ENCODE peak calls at places on chromosomes 13 and 19, in ten cellular contexts. C, A, V, Q, R, E, I, N, W and X are unnamed samples.

GRCh38 chr13:51134763-51135365 is 23.8 kb upstream of the C13orf42 start:
- DNase-seq in C (no peak), A (no peak), V (no peak), Q (no peak), R (no peak), E (no peak), I (no peak), N (no peak), W (no peak), X (no peak)

GRCh38 chr19:47111081-47111589 is 2.4 kb downstream of the ZC3H4 start:
- DNase-seq in C (peak), A (no peak), V (peak), Q (no peak), R (no peak), E (peak), I (no peak), N (no peak), W (peak), X (no peak)

GRCh38 chr19:34274827-34275625 is 20.7 kb downstream of the GARRE1 start:
- DNase-seq in C (no peak), A (no peak), V (no peak), Q (peak), R (peak), E (no peak), I (peak), N (no peak), W (no peak), X (no peak)

GRCh38 chr19:5694167-5694951 is 4.3 kb downstream of the RPL36 start:
- DNase-seq in C (no peak), A (no peak), V (no peak), Q (no peak), R (no peak), E (no peak), I (no peak), N (no peak), W (no peak), X (no peak)

GRCh38 chr19:315811-316210 is 24.6 kb upstream of the PLPP2 start:
- DNase-seq in C (no peak), A (no peak), V (no peak), Q (no peak), R (no peak), E (no peak), I (no peak), N (no peak), W (no peak), X (no peak)

GRCh38 chr13:102757006-102757405 is 16.6 kb downstream of the TEX30 start:
- DNase-seq in C (no peak), A (no peak), V (no peak), Q (no peak), R (no peak), E (no peak), I (no peak), N (no peak), W (no peak), X (no peak)

GRCh38 chr13:24500977-24501376 is 11.6 kb downstream of the PARP4 start:
- DNase-seq in C (no peak), A (no peak), V (no peak), Q (peak), R (peak), E (no peak), I (no peak), N (no peak), W (no peak), X (no peak)

GRCh38 chr13:110030394-110030928 is 244.1 kb upstream of the IRS2 start:
- DNase-seq in C (no peak), A (no peak), V (no peak), Q (no peak), R (no peak), E (no peak), I (no peak), N (no peak), W (no peak), X (no peak)

GRCh38 chr13:20716951-20717350 is 13.5 kb downstream of the IL17D start:
- DNase-seq in C (no peak), A (no peak), V (peak), Q (no peak), R (no peak), E (no peak), I (no peak), N (no peak), W (no peak), X (peak)

GRCh38 chr13:103044054-103044453 is 22.2 kb downstream of the SLC10A2 start:
- DNase-seq in C (no peak), A (no peak), V (no peak), Q (no peak), R (no peak), E (no peak), I (no peak), N (no peak), W (no peak), X (no peak)

GRCh38 chr13:67023088-67023893 is 206.8 kb downstream of the PCDH9 start:
- DNase-seq in C (no peak), A (no peak), V (no peak), Q (peak), R (peak), E (no peak), I (peak), N (no peak), W (peak), X (no peak)

GRCh38 chr19:6047741-6048231 is 62.5 kb downstream of the RFX2 start:
- DNase-seq in C (no peak), A (peak), V (no peak), Q (peak), R (peak), E (no peak), I (no peak), N (no peak), W (peak), X (no peak)

GRCh38 chr13:42258747-42259146 is 13.2 kb upstream of the AKAP11 start:
- DNase-seq in C (no peak), A (no peak), V (no peak), Q (no peak), R (no peak), E (no peak), I (no peak), N (no peak), W (no peak), X (no peak)

GRCh38 chr13:29509999-29510586 is 85.4 kb downstream of the SLC7A1 start:
- DNase-seq in C (no peak), A (no peak), V (no peak), Q (peak), R (no peak), E (no peak), I (no peak), N (no peak), W (no peak), X (no peak)

GRCh38 chr13:29507356-29507755 is 88.1 kb downstream of the SLC7A1 start:
- DNase-seq in C (peak), A (no peak), V (peak), Q (peak), R (no peak), E (no peak), I (no peak), N (no peak), W (no peak), X (no peak)

GRCh38 chr13:29505950-29506349 is 89.5 kb downstream of the SLC7A1 start:
- DNase-seq in C (no peak), A (no peak), V (peak), Q (no peak), R (no peak), E (no peak), I (no peak), N (no peak), W (no peak), X (no peak)

GRCh38 chr13:29508874-29509249 is 86.6 kb downstream of the SLC7A1 start:
- DNase-seq in C (peak), A (no peak), V (no peak), Q (no peak), R (no peak), E (no peak), I (no peak), N (no peak), W (no peak), X (no peak)

GRCh38 chr13:29508130-29508873 is 87.2 kb downstream of the SLC7A1 start:
- DNase-seq in C (peak), A (peak), V (peak), Q (peak), R (peak), E (peak), I (peak), N (peak), W (peak), X (peak)
- TF ChIP-seq CTCF in C (peak), A (peak), V (peak), Q (peak), R (peak), E (peak), I (peak), N (peak), W (peak), X (peak)

GRCh38 chr13:31175847-31176536 is 14.3 kb upstream of the HSPH1 start:
- DNase-seq in C (no peak), A (no peak), V (no peak), Q (peak), R (no peak), E (no peak), I (no peak), N (no peak), W (no peak), X (peak)
- TF ChIP-seq CTCF in C (no peak), A (no peak), V (peak), Q (no peak), R (no peak), E (no peak), I (no peak), N (no peak), W (no peak), X (no peak)

GRCh38 chr19:38385057-38385803 is 2.6 kb downstream of the GGN start:
- DNase-seq in C (no peak), A (no peak), V (no peak), Q (no peak), R (no peak), E (no peak), I (no peak), N (no peak), W (no peak), X (no peak)
- TF ChIP-seq CTCF in C (no peak), A (no peak), V (no peak), Q (no peak), R (peak), E (no peak), I (no peak), N (no peak), W (no peak), X (no peak)

GRCh38 chr19:11984986-11985385 is 20.1 kb downstream of the ZNF763 start:
- DNase-seq in C (no peak), A (no peak), V (no peak), Q (no peak), R (no peak), E (no peak), I (no peak), N (no peak), W (no peak), X (no peak)
- TF ChIP-seq CTCF in C (no peak), A (no peak), V (no peak), Q (no peak), R (peak), E (no peak), I (peak), N (no peak), W (no peak), X (no peak)

GRCh38 chr19:43662487-43662886 is 7.5 kb downstream of the PLAUR start:
- DNase-seq in C (no peak), A (no peak), V (no peak), Q (peak), R (peak), E (no peak), I (no peak), N (no peak), W (no peak), X (no peak)
- TF ChIP-seq CTCF in C (no peak), A (peak), V (no peak), Q (peak), R (peak), E (peak), I (peak), N (no peak), W (no peak), X (no peak)

DNA sequence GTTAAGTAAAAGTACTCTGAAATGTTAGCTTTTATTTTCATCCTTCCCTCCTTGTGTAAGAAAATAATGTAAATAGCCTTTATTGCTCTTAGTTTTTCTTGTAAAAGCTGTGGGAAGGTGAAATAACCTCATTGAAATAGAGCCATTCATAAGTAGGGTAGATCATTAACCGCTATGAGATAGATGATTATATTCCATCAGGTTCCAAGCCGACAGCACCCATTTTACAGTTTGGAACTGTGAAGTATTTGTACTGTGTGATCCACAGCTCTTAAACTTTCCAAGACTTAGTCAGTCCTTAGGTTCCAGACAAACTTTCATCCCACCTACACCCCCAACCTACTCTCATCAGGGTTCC is 216.5 kb downstream of the TSHZ3 start:
- DNase-seq in C (no peak), A (no peak), V (no peak), Q (no peak), R (no peak), E (no peak), I (no peak), N (no peak), W (no peak), X (no peak)
- TF ChIP-seq CTCF in C (no peak), A (no peak), V (no peak), Q (no peak), R (no peak), E (no peak), I (no peak), N (no peak), W (no peak), X (no peak)

GRCh38 chr13:33606692-33607091 is 211.3 kb upstream of the RFC3 start:
- DNase-seq in C (no peak), A (no peak), V (no peak), Q (no peak), R (peak), E (no peak), I (no peak), N (no peak), W (no peak), X (no peak)
- TF ChIP-seq CTCF in C (no peak), A (no peak), V (no peak), Q (no peak), R (peak), E (no peak), I (no peak), N (no peak), W (no peak), X (no peak)

GRCh38 chr19:1379961-1380489 is 3.7 kb upstream of the NDUFS7 start:
- DNase-seq in C (no peak), A (no peak), V (no peak), Q (no peak), R (no peak), E (no peak), I (no peak), N (no peak), W (no peak), X (no peak)

GRCh38 chr19:1377176-1377964 is 6.3 kb upstream of the NDUFS7 start:
- DNase-seq in C (no peak), A (no peak), V (no peak), Q (no peak), R (no peak), E (no peak), I (no peak), N (no peak), W (no peak), X (no peak)

GRCh38 chr19:1376415-1376805 is 7.3 kb upstream of the NDUFS7 start:
- DNase-seq in C (no peak), A (no peak), V (no peak), Q (no peak), R (no peak), E (no peak), I (no peak), N (no peak), W (no peak), X (no peak)

GRCh38 chr19:1379126-1379905 is 4.4 kb upstream of the NDUFS7 start:
- DNase-seq in C (no peak), A (no peak), V (no peak), Q (no peak), R (no peak), E (no peak), I (no peak), N (no peak), W (no peak), X (no peak)

DNA sequence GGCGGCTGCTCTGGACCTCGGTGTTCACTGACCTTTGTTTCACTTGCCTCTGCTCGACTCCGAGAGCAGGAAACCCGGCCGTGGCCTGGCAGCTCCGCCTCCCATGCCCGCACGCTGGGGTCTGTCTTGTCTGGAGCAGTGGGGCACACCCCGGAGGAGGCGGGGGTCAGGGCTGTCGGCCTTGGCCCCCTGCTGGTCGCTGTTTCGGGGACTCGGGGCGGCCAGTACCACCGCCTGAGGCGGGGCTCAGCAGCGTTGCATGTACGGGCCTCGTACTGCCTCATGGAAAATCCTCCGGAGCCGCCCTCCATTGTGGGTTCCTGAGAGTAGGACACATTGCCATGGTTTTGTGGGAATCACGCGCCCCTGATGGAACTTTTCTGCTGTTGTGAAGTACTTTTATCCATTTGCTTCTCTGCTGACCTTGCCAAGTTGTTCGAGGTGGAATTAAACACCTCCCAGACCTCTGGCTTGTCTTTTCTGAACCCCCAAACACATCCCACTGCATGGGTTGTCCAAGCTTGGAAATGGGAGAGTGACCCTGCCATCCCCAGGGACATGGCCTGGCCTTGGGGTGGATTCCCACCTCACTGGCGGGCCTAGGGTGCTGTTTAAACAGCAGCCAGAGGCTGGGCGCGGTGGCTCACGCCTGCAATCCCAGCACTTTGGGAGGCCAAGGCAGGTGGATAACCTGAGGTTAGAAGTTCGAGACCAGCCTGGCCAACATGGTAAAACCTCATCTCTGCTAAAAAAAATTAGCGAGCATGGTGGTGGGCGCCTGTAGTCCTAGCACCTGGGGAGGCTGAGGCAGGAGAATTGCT is 5.5 kb upstream of the NDUFS7 start:
- DNase-seq in C (no peak), A (no peak), V (no peak), Q (no peak), R (no peak), E (no peak), I (no peak), N (no peak), W (no peak), X (no peak)
- TF ChIP-seq CTCF in C (no peak), A (peak), V (no peak), Q (no peak), R (no peak), E (no peak), I (no peak), N (no peak), W (no peak), X (no peak)